ENCODE peak calls at places on chromosomes 7 and 10, in four cellular contexts. One of them, this sample, is unnamed.

GRCh38 chr7:48299580-48300169 is 128.4 kb downstream of the ABCA13 start:
- DNase-seq in IMR-90: peak; percentile 80
- DNase-seq in nucleus accumbens: peak; percentile 20
- DNase-seq in GM23248: peak; percentile 81
- DNase-seq in this sample: peak; percentile 75

GRCh38 chr10:69936091-69936490 is 116.6 kb upstream of the MACROH2A2 start:
- DNase-seq in GM23248: peak; percentile 12
- DNase-seq in nucleus accumbens: no peak
- DNase-seq in IMR-90: no peak
- DNase-seq in this sample: peak; percentile 12

GRCh38 chr10:133144771-133145170 is 15.2 kb upstream of the KNDC1 start:
- DNase-seq in GM23248: no peak
- DNase-seq in IMR-90: no peak
- DNase-seq in nucleus accumbens: no peak
- DNase-seq in this sample: no peak

GRCh38 chr7:117071597-117071996 is 118.3 kb downstream of the ST7 start:
- DNase-seq in nucleus accumbens: no peak
- DNase-seq in IMR-90: no peak
- DNase-seq in GM23248: no peak
- DNase-seq in this sample: no peak

GRCh38 chr10:21421016-21421415 is 104.5 kb downstream of the SKIDA1 start:
- DNase-seq in IMR-90: no peak
- DNase-seq in nucleus accumbens: no peak
- DNase-seq in GM23248: no peak
- DNase-seq in this sample: no peak

GRCh38 chr7:28481131-28481926 is 69.0 kb downstream of the CREB5 start:
- DNase-seq in IMR-90: peak; percentile 65
- DNase-seq in nucleus accumbens: no peak
- DNase-seq in GM23248: peak; percentile 79
- DNase-seq in this sample: no peak

GRCh38 chr7:135232087-135232486 is 1.6 kb upstream of the STRA8 start:
- DNase-seq in GM23248: no peak
- DNase-seq in IMR-90: no peak
- DNase-seq in nucleus accumbens: no peak
- DNase-seq in this sample: no peak

GRCh38 chr10:34815174-34816066 is at the start of gene PARD3:
- DNase-seq in GM23248: peak; percentile 74
- DNase-seq in IMR-90: peak; percentile 51
- DNase-seq in nucleus accumbens: no peak
- DNase-seq in this sample: peak; percentile 55

GRCh38 chr7:85021090-85021704 is 165.7 kb downstream of the SEMA3D start:
- DNase-seq in nucleus accumbens: no peak
- DNase-seq in IMR-90: peak; percentile 31
- DNase-seq in GM23248: peak; percentile 55
- DNase-seq in this sample: peak; percentile 32

GRCh38 chr7:494906-495305 is 24.7 kb downstream of the PDGFA start:
- DNase-seq in GM23248: no peak
- DNase-seq in IMR-90: no peak
- DNase-seq in nucleus accumbens: no peak
- DNase-seq in this sample: no peak

GRCh38 chr10:7797582-7797981 is 9.6 kb downstream of the ATP5F1C start:
- DNase-seq in GM23248: peak; percentile 93
- DNase-seq in nucleus accumbens: no peak
- DNase-seq in IMR-90: peak; percentile 96
- DNase-seq in this sample: peak; percentile 83